ENCODE peak calls at places on chromosome 9, in five cellular contexts. V, U, I, H and G are unnamed samples.

GRCh38 chr9:133956520-133957076 is 35.5 kb downstream of the VAV2 start:
- DNase-seq in U (no peak), V (no peak), H (no peak), I (no peak), G (no peak)

GRCh38 chr9:88660611-88661010 is 125.6 kb downstream of the NXNL2 start:
- DNase-seq in I (peak; percentile 25), H (no peak), U (no peak), V (no peak), G (no peak)

GRCh38 chr9:33032865-33033264 is 7.8 kb downstream of the DNAJA1 start:
- DNase-seq in V (no peak), H (no peak), U (no peak), I (no peak), G (no peak)

GRCh38 chr9:71647094-71647591 is 121.2 kb downstream of the CEMIP2 start:
- DNase-seq in V (no peak), H (no peak), I (peak; percentile 91), U (no peak), G (no peak)

GRCh38 chr9:36207016-36207415 is 16.3 kb downstream of the CLTA start:
- DNase-seq in I (no peak), U (no peak), H (no peak), V (no peak), G (no peak)

GRCh38 chr9:116442528-116442927 is 244.6 kb upstream of the TRIM32 start:
- DNase-seq in V (no peak), I (no peak), U (no peak), H (no peak), G (no peak)

GRCh38 chr9:4530375-4530774 is 40.1 kb downstream of the SLC1A1 start:
- DNase-seq in U (no peak), V (no peak), H (no peak), I (no peak), G (no peak)

GRCh38 chr9:38046669-38047300 is 22.2 kb downstream of the SHB start:
- DNase-seq in V (no peak), H (no peak), I (no peak), U (no peak), G (no peak)